ENCODE peak calls at places on chromosomes 16 and 17, in four cellular contexts. J is GM12878, Z is H1, N is GM12892. Q is an unnamed sample.

GRCh38 chr16:4826980-4827379 is 20.1 kb downstream of the GLYR1 start:
- DNase-seq in J (no peak), Z (no peak), N (no peak), Q (no peak)

GRCh38 chr17:75853410-75853809 is 1.7 kb downstream of the WBP2 start:
- DNase-seq in J (no peak), Z (no peak), N (no peak), Q (no peak)

GRCh38 chr17:69773081-69773480 is 301.9 kb upstream of the KCNJ16 start:
- DNase-seq in J (no peak), Z (no peak), N (no peak), Q (no peak)

GRCh38 chr16:4743217-4743897 is 9.0 kb downstream of the DNAAF8 start:
- DNase-seq in J (no peak), Z (no peak), N (no peak), Q (no peak)

GRCh38 chr16:50309527-50310307 is 43.4 kb downstream of the ADCY7 start:
- DNase-seq in J (no peak), Z (no peak), N (peak; percentile 19), Q (no peak)

GRCh38 chr16:28561557-28562187 is 8.0 kb downstream of the SGF29 start:
- DNase-seq in J (no peak), Z (no peak), N (no peak), Q (no peak)

GRCh38 chr17:14704121-14704520 is 403.2 kb downstream of the HS3ST3B1 start:
- DNase-seq in J (no peak), Z (no peak), N (no peak), Q (no peak)

GRCh38 chr17:68783861-68784260 is 171.3 kb downstream of the ABCA8 start:
- DNase-seq in J (no peak), Z (no peak), N (no peak), Q (no peak)

GRCh38 chr16:15856901-15857778 is at the start of gene MYH11:
- DNase-seq in J (no peak), Z (no peak), N (no peak), Q (no peak)

GRCh38 chr16:12869681-12870427 is 31.5 kb upstream of the SHISA9 start:
- DNase-seq in J (no peak), Z (no peak), N (no peak), Q (no peak)

GRCh38 chr17:73639926-73640325 is 4.3 kb downstream of the SDK2 start:
- DNase-seq in J (no peak), Z (no peak), N (no peak), Q (no peak)

GRCh38 chr17:64077409-64077808 is 52.5 kb downstream of the ERN1 start:
- DNase-seq in J (no peak), Z (no peak), N (no peak), Q (no peak)

GRCh38 chr16:30609002-30609927 is 924 bp downstream of the ZNF689 start:
- DNase-seq in J (no peak), Z (no peak), N (peak; percentile 55), Q (peak; percentile 56)

GRCh38 chr17:6684881-6685767 is 28.0 kb downstream of the SLC13A5 start:
- DNase-seq in J (no peak), Z (no peak), N (no peak), Q (no peak)

GRCh38 chr17:42883802-42884553 is 16.6 kb upstream of the G6PC1 start:
- DNase-seq in J (no peak), Z (no peak), N (no peak), Q (no peak)

GRCh38 chr16:89153848-89154271 is 17.7 kb upstream of the CDH15 start:
- DNase-seq in J (no peak), Z (no peak), N (no peak), Q (no peak)
- TF ChIP-seq TAF1 in J (no peak), Z (no peak), N (no peak), Q (no peak)

GRCh38 chr16:2003231-2003826 is 6.3 kb downstream of the ZNF598 start:
- DNase-seq in J (no peak), Z (no peak), N (no peak), Q (no peak)

GRCh38 chr16:2004795-2005517 is 4.7 kb downstream of the ZNF598 start:
- DNase-seq in J (no peak), Z (no peak), N (no peak), Q (no peak)

GRCh38 chr16:2002406-2003230 is 7.0 kb downstream of the ZNF598 start:
- DNase-seq in J (no peak), Z (no peak), N (no peak), Q (no peak)

GRCh38 chr16:2005646-2006045 is 4.0 kb downstream of the ZNF598 start:
- DNase-seq in J (no peak), Z (no peak), N (no peak), Q (no peak)

DNA sequence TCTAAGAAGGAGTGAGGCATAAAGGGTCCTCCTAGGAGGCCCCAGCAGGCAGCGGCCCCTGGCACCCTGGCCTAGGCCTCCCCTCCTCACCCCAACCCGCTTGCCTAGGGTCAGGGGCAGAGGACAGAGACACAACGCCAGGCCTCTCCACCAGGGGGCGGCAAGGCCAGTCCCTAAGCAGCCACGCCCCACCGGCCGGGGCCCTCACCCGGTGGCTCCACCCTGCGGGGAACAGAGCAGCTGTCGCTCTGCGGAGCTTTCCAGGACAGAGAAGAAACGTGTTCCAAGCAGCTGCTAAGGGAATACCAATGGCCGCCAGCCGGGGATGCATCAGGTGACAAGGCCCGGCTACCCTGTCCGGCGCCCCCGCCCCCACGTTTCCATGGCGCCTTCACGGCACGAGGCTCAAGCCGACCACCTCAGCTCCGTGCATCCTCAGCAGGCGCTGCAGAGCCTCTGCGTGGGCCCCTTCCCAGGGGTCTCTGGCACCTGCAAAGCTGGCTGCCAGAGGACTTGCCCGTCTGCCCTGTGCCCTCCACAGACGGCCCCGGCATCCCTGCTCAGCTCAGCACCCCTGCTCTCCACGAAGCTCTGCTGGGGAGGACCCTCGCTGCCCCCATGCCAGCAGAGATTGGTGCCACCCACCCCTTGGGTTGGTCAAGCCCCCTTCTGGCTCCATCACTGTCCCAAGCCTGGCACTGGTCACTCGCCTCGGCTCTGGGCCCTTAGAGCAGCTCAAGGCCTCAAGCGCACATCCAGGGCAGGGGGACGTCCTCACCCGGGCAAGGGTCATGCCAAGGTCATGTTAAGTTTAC is 5.6 kb downstream of the ZNF598 start:
- DNase-seq in J (no peak), Z (peak; percentile 90), N (peak; percentile 98), Q (peak; percentile 99)
- TF ChIP-seq POLR2A in J (peak; percentile 16), Z (no peak), N (no peak), Q (no peak)

DNA sequence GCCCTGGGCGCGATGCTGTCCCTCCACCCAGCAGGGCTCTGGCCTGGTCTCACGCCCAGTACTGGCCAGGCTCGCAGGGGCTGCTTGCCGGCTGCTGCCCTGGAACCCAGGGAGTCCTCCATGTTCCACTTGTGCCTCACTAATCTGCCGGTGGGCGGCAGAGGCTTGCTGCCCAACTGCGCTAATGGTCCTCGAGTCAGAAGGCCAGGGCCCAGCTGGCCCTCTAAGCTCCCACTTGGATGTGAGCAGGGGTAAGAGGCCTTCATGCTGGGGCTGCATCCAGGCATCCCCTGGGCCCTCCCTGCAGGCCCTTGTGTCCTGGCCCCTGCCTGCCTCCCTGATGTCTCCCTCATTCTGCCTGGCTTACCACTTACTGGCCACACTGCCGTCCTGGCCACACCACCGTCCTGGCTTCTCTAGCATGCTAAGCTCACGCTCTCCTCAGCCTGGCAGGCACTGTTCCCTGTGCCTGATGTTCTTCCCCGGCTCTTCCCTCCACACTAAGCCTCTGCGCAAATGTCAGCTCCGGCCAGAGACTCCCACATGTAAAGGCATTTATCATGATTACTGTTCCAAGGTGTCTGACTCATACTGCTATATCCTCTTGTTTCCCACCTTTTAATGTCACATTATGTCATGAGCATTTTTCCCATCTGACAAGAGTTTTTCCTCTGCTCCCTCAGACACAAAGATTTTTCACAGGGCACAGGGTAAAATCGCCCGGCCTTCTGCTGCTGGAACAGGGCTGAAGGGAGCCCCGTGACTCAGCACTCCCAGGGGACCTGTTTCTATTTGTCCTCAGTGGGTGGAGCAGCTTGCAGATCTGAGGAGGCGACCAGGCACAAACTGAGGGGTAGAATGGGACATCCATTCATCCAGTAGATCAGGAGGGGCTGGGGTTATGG is 15.9 kb downstream of the B9D1 start:
- DNase-seq in J (no peak), Z (no peak), N (no peak), Q (no peak)
- TF ChIP-seq TAF1 in J (no peak), Z (no peak), N (no peak), Q (no peak)

DNA sequence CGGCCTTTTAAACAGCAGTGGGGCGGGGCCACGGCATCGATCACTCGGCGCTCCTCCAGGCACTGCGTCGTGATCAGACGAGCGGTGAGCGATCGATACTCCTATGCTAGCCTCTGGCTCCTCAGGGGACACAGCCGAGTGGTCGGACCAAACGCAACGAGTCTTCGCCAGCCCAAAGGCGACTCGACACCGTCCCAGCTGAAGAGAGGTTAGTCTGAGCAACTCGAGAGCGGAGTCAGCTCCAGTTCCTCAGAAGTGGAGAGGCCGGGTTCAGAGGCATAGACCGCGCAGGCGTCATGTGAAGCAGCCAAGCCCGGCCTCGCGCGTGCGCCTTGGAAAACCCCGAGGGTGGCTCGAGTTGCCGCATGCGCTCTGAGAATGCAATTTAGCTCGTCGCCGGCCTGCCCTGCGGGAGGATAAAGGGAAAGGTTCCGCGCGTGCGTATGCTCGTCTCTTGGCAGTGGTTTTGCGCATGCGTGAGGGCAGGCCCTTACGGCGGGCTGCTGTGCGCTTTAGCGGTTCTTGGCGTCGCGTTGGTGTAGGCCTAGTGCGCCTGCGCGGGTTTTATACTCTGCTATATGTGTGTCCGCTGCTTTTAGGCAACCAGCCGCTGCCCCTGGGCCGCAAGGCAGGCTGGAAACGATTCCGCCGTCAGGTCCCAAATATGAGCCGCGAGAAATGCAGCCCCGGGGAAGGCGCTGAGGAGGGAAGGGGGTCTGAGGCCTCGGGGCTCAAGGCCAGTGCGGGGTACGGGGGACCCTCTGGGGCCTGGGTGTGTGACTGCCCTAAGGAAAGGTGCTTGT is at the start of gene KDM8:
- DNase-seq in J (peak; percentile 99), Z (peak; percentile 98), N (peak; percentile 95), Q (peak; percentile 94)
- TF ChIP-seq POLR2A in J (peak; percentile 88), Z (peak; percentile 98), N (peak; percentile 84), Q (peak; percentile 79)

DNA sequence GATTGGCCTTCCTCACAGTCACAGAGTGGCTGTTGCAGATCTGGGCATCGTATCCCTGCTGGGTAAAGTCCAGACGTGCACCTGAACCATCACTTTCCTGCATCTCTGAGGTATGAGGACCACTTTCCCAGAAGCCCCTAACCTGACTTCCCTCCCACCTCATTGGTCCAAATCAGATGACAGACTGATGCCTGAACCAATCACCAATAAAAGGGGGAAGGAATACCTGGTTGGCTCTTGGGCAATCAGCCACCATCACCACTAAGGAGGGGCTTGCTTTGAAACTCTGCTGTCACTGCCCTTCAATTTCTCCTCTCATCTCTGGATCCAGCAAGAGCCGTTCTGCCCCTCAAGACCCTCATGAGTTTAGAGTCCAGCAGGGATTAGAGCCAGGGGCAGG is 13.6 kb upstream of the WFDC1 start:
- DNase-seq in J (no peak), Z (no peak), N (no peak), Q (no peak)
- TF ChIP-seq TAF1 in J (no peak), Z (no peak), N (no peak), Q (no peak)

GRCh38 chr17:50642722-50643656 is 8.3 kb downstream of the ABCC3 start:
- DNase-seq in J (no peak), Z (no peak), N (no peak), Q (no peak)
- TF ChIP-seq POLR2A in J (no peak), Z (no peak), N (no peak), Q (no peak)

GRCh38 chr17:18958611-18959010 is 6.6 kb downstream of the SLC5A10 start:
- DNase-seq in J (no peak), Z (no peak), N (peak; percentile 2), Q (no peak)
- TF ChIP-seq TAF1 in J (no peak), Z (no peak), N (no peak), Q (no peak)

Q was measured in GM12891.